ENCODE peak calls at places on chromosomes 11 and 22, in four cellular contexts. G is H9, I is mesendoderm, X is H1. V is an unnamed sample.

GRCh38 chr11:1875093-1875785 is 16.5 kb downstream of the PRR33 start:
- DNase-seq in G (no peak), I (no peak), X (no peak), V (no peak)

GRCh38 chr22:28316014-28316413 is 363.6 kb downstream of the TTC28 start:
- DNase-seq in G (peak; percentile 31), I (no peak), X (no peak), V (no peak)

GRCh38 chr11:86129775-86130540 is 61.1 kb upstream of the PICALM start:
- DNase-seq in G (no peak), I (no peak), X (no peak), V (no peak)

GRCh38 chr22:45155050-45155840 is 8.5 kb upstream of the NUP50 start:
- DNase-seq in G (no peak), I (no peak), X (no peak), V (peak; percentile 72)

GRCh38 chr11:125108469-125108868 is 3.0 kb downstream of the TMEM218 start:
- DNase-seq in G (no peak), I (no peak), X (no peak), V (peak; percentile 67)

GRCh38 chr22:29907753-29908515 is 25.0 kb downstream of the MTMR3 start:
- DNase-seq in G (no peak), I (peak; percentile 47), X (no peak), V (peak; percentile 99)

GRCh38 chr22:40463727-40464126 is 93.3 kb downstream of the SGSM3 start:
- DNase-seq in G (no peak), I (no peak), X (no peak), V (no peak)

GRCh38 chr22:35761037-35761436 is 43.4 kb downstream of the APOL5 start:
- DNase-seq in G (no peak), I (peak; percentile 56), X (no peak), V (peak; percentile 24)

GRCh38 chr11:114159802-114160588 is 100.5 kb downstream of the ZBTB16 start:
- DNase-seq in G (peak; percentile 48), I (peak; percentile 29), X (no peak), V (peak; percentile 90)

GRCh38 chr11:108069947-108070346 is 51.4 kb upstream of the ACAT1 start:
- DNase-seq in G (no peak), I (no peak), X (no peak), V (peak; percentile 75)

GRCh38 chr11:64642418-64642735 is 51.4 kb downstream of the SLC22A12 start:
- DNase-seq in G (no peak), I (no peak), X (no peak), V (no peak)

GRCh38 chr22:45629469-45630089 is 42.1 kb upstream of the ATXN10 start:
- DNase-seq in G (peak; percentile 77), I (peak; percentile 80), X (no peak), V (no peak)

GRCh38 chr11:2672553-2673249 is 27.1 kb downstream of the KCNQ1OT1 start:
- DNase-seq in G (peak; percentile 11), I (no peak), X (no peak), V (no peak)

GRCh38 chr11:121930004-121930965 is 185.7 kb downstream of the BLID start:
- DNase-seq in G (no peak), I (peak; percentile 10), X (no peak), V (peak; percentile 13)

GRCh38 chr22:35995772-35996171 is 32.9 kb downstream of the RBFOX2 start:
- DNase-seq in G (no peak), I (peak; percentile 55), X (no peak), V (peak; percentile 99)

GRCh38 chr11:118524757-118525465 is 2.4 kb upstream of the TTC36 start:
- DNase-seq in G (no peak), I (no peak), X (no peak), V (no peak)

GRCh38 chr11:130847517-130847916 is 68.8 kb downstream of the SNX19 start:
- DNase-seq in G (no peak), I (no peak), X (no peak), V (peak; percentile 87)

GRCh38 chr11:75582935-75583709 is 21.1 kb downstream of the SERPINH1 start:
- DNase-seq in G (peak; percentile 80), I (peak; percentile 95), X (no peak), V (peak; percentile 66)

GRCh38 chr11:86291466-86292262 is 10.4 kb upstream of the HIKESHI start:
- DNase-seq in G (peak; percentile 43), I (peak; percentile 68), X (no peak), V (peak; percentile 55)

GRCh38 chr11:17230867-17231851 is 23.4 kb upstream of the PIK3C2A start:
- DNase-seq in G (no peak), I (no peak), X (no peak), V (no peak)

GRCh38 chr11:123303924-123304323 is 108.9 kb upstream of the CLMP start:
- DNase-seq in G (no peak), I (no peak), X (no peak), V (no peak)

GRCh38 chr11:45606514-45607024 is 58.9 kb downstream of the CHST1 start:
- DNase-seq in G (peak; percentile 81), I (peak; percentile 82), X (peak; percentile 34), V (no peak)

GRCh38 chr11:130442728-130443127 is 5.7 kb upstream of the ADAMTS15 start:
- DNase-seq in G (no peak), I (no peak), X (no peak), V (peak; percentile 61)

GRCh38 chr11:58905141-58905715 is 34.1 kb upstream of the GLYATL1 start:
- DNase-seq in G (peak; percentile 72), I (peak; percentile 78), X (no peak), V (peak; percentile 70)

GRCh38 chr11:47468598-47469214 is 19.8 kb upstream of the RAPSN start:
- DNase-seq in G (no peak), I (no peak), X (no peak), V (peak; percentile 26)

GRCh38 chr11:46520971-46521745 is 72.7 kb downstream of the AMBRA1 start:
- DNase-seq in G (no peak), I (peak; percentile 82), X (no peak), V (peak; percentile 75)

GRCh38 chr11:99268895-99269294 is 248.1 kb downstream of the CNTN5 start:
- DNase-seq in G (no peak), I (no peak), X (no peak), V (no peak)

GRCh38 chr11:75350743-75351540 is 519 bp downstream of the ARRB1 start:
- DNase-seq in G (peak; percentile 70), I (peak; percentile 79), X (no peak), V (peak; percentile 46)

GRCh38 chr11:1351278-1351937 is 38.3 kb upstream of the BRSK2 start:
- DNase-seq in G (peak; percentile 73), I (peak; percentile 91), X (no peak), V (no peak)

DNA sequence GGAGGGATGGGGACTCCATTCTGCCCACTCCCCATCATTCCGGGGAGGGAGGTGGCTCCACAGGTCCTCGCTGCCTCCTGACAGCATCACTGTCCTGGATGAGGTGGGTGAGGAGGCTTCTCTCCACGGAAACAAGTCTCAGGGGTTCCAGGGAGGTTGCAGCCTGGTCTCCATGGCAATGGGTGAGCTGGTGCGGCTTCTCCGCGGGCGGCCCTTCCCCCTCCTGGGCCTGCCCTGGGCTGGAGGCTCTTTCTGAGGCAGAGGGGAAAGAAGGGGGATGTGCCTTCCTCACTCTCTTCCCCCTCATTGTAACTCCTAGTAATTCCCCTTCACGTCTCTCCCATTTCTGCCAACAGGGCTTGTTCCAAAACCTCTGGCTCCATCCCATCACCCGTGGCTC is 37.1 kb upstream of the PARVG start:
- DNase-seq in G (no peak), I (no peak), X (no peak), V (no peak)
- H3K56ac ChIP-seq in G (no peak overlapping the region), I (no peak overlapping the region), X (no peak overlapping the region), V (no peak overlapping the region)

DNA sequence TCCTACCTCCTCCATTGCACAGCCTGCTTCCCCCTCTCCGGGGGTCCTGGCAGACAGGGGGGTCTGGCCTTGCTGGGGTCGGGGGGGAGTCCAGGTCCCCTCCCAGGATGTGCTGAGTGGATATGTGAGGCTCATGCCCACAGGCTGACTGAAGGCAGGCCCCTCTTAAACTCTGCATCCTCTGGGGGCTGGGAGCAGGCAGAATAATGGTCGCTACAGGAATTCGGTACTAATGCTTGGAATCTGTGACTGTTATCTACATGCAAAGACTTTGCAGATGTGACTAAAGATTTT is 1.6 kb upstream of the SUN2 start:
- DNase-seq in G (no peak), I (peak; percentile 40), X (no peak), V (no peak)
- H3K4me1 ChIP-seq in G (peaks cover 5% of the 10 kb centered on the region), I (peaks cover 8% of the 10 kb centered on the region), X (peaks cover 8% of the 10 kb centered on the region), V (peaks cover 9% of the 10 kb centered on the region)

GRCh38 chr22:43126506-43127165 is 16.1 kb downstream of the BIK start:
- DNase-seq in G (no peak), I (peak; percentile 65), X (no peak), V (peak; percentile 85)
- H3K4ac ChIP-seq in G (no peak overlapping the region), I (no peak overlapping the region), X (no peak overlapping the region), V (peak overlapping the region; percentile 92)

GRCh38 chr11:11039249-11039965 is 181.6 kb upstream of the ZBED5 start:
- DNase-seq in G (no peak), I (no peak), X (no peak), V (peak; percentile 54)

GRCh38 chr11:11037162-11037732 is 179.4 kb upstream of the ZBED5 start:
- DNase-seq in G (peak; percentile 27), I (no peak), X (no peak), V (no peak)

GRCh38 chr11:11036185-11037161 is 178.6 kb upstream of the ZBED5 start:
- DNase-seq in G (peak; percentile 60), I (peak; percentile 91), X (peak; percentile 9), V (peak; percentile 66)

GRCh38 chr11:11035331-11035730 is 177.5 kb upstream of the ZBED5 start:
- DNase-seq in G (no peak), I (peak; percentile 54), X (no peak), V (no peak)

GRCh38 chr11:11038339-11039248 is 180.7 kb upstream of the ZBED5 start:
- DNase-seq in G (no peak), I (no peak), X (no peak), V (no peak)
- H3K56ac ChIP-seq in G (no peak overlapping the region), I (no peak overlapping the region), X (no peak overlapping the region), V (no peak overlapping the region)

GRCh38 chr11:7983832-7984590 is 3.1 kb upstream of the EIF3F start:
- DNase-seq in G (no peak), I (no peak), X (no peak), V (no peak)
- H3K4me1 ChIP-seq in G (no peaks in the 10 kb centered on the region), I (peaks cover 8% of the 10 kb centered on the region), X (peaks cover 3% of the 10 kb centered on the region), V (peaks cover 7% of the 10 kb centered on the region)

GRCh38 chr22:23204541-23205157 is 24.3 kb downstream of the BCR start:
- DNase-seq in G (no peak), I (no peak), X (no peak), V (no peak)
- H3K4ac ChIP-seq in G (no peak overlapping the region), I (no peak overlapping the region), X (no peak overlapping the region), V (no peak overlapping the region)

GRCh38 chr22:26624788-26625187 is 3.0 kb downstream of the CRYBA4 start:
- DNase-seq in G (no peak), I (no peak), X (no peak), V (no peak)

GRCh38 chr22:26619510-26619909 is 1.7 kb upstream of the CRYBB1 start:
- DNase-seq in G (no peak), I (no peak), X (no peak), V (no peak)

GRCh38 chr22:26621663-26622062 is at the start of gene CRYBA4:
- DNase-seq in G (no peak), I (no peak), X (no peak), V (no peak)

GRCh38 chr22:26620197-26620596 is 1.6 kb upstream of the CRYBA4 start:
- DNase-seq in G (no peak), I (no peak), X (no peak), V (no peak)

GRCh38 chr22:26623984-26624383 is 2.2 kb downstream of the CRYBA4 start:
- DNase-seq in G (no peak), I (no peak), X (no peak), V (no peak)
- H3K56ac ChIP-seq in G (no peak overlapping the region), I (no peak overlapping the region), X (no peak overlapping the region), V (no peak overlapping the region)

V was measured in IMR-90.